ENCODE peak calls at places on chromosome 3, in eight cellular contexts. R, P, F, E, V, T, Q and Y are unnamed samples. For H3K27me3, H3K36me3 and H3K4me1, the result is how much of the 10 kb centered on the place peaks cover.

GRCh38 chr3:40951636-40952035 is 247.7 kb upstream of the CTNNB1 start:
- DNase-seq in R (no peak), V (no peak), E (no peak), F (no peak), P (no peak), Q (no peak), T (no peak), Y (no peak)

GRCh38 chr3:16513141-16514020 is at the start of gene RFTN1:
- DNase-seq in F (no peak), Q (peak), E (peak), P (peak), T (no peak), V (peak), R (peak), Y (no peak)

GRCh38 chr3:15064299-15064834 is 748 bp downstream of the MRPS25 start:
- DNase-seq in E (peak), T (no peak), V (no peak), R (peak), Q (no peak), P (peak), F (no peak), Y (no peak)

GRCh38 chr3:40821316-40821715 is 296.6 kb downstream of the ZNF621 start:
- DNase-seq in P (no peak), T (no peak), R (no peak), V (no peak), F (no peak), Q (no peak), E (no peak), Y (no peak)

GRCh38 chr3:88385090-88385489 is 235.3 kb downstream of the C3orf38 start:
- DNase-seq in F (no peak), Q (no peak), V (no peak), E (no peak), P (no peak), R (peak), T (no peak), Y (no peak)

GRCh38 chr3:144084929-144085328 is 113.3 kb downstream of the DIPK2A start:
- DNase-seq in E (no peak), Q (no peak), T (no peak), F (no peak), R (no peak), P (no peak), V (no peak), Y (no peak)

GRCh38 chr3:52291508-52292181 is 4.0 kb downstream of the GLYCTK start:
- DNase-seq in Q (no peak), P (peak), R (peak), T (no peak), F (no peak), E (peak), V (no peak), Y (peak)

GRCh38 chr3:24145981-24146822 is 201.1 kb downstream of the NR1D2 start:
- DNase-seq in V (no peak), F (no peak), E (no peak), P (no peak), T (no peak), R (peak), Q (no peak), Y (no peak)

GRCh38 chr3:110526732-110527727 is 544.6 kb upstream of the NECTIN3 start:
- DNase-seq in R (peak), Q (no peak), P (no peak), V (no peak), E (no peak), T (peak), F (no peak), Y (peak)

GRCh38 chr3:119310052-119310451 is 15.9 kb downstream of the ARHGAP31 start:
- DNase-seq in V (no peak), R (peak), Q (no peak), P (no peak), E (no peak), F (no peak), T (no peak), Y (no peak)

GRCh38 chr3:14725564-14726420 is 50.9 kb downstream of the C3orf20 start:
- DNase-seq in P (peak), Q (peak), T (no peak), V (no peak), R (peak), E (no peak), F (no peak), Y (no peak)

GRCh38 chr3:22245817-22246583 is 495.0 kb upstream of the ZNF385D start:
- DNase-seq in E (no peak), Q (no peak), T (no peak), V (no peak), R (no peak), P (no peak), F (no peak), Y (no peak)

GRCh38 chr3:166100710-166101109 is 263.5 kb upstream of the BCHE start:
- DNase-seq in V (no peak), F (no peak), E (no peak), R (no peak), P (no peak), T (no peak), Q (no peak), Y (no peak)

GRCh38 chr3:111863942-111864341 is 4.9 kb downstream of the PHLDB2 start:
- DNase-seq in R (no peak), F (no peak), V (no peak), Q (no peak), E (no peak), T (no peak), P (no peak), Y (no peak)

GRCh38 chr3:142963266-142964149 is at the start of gene PAQR9:
- DNase-seq in P (no peak), E (no peak), R (peak), Q (peak), T (no peak), F (no peak), V (peak), Y (no peak)

GRCh38 chr3:94440767-94441493 is 378.1 kb downstream of the NSUN3 start:
- DNase-seq in Q (no peak), V (no peak), T (no peak), F (no peak), R (no peak), P (no peak), E (no peak), Y (no peak)

GRCh38 chr3:175270199-175270837 is 411.2 kb downstream of the NAALADL2 start:
- DNase-seq in F (no peak), T (no peak), P (no peak), R (peak), Q (no peak), E (no peak), V (no peak), Y (peak)

GRCh38 chr3:143648708-143649107 is 199.6 kb downstream of the SLC9A9 start:
- DNase-seq in P (no peak), Q (no peak), F (no peak), R (peak), E (no peak), T (peak), V (no peak), Y (peak)

GRCh38 chr3:195565716-195566115 is 18.0 kb downstream of the APOD start:
- DNase-seq in T (no peak), R (no peak), P (no peak), Q (no peak), F (no peak), V (no peak), E (no peak), Y (no peak)

GRCh38 chr3:171807129-171807675 is 3.1 kb downstream of the PLD1 start:
- DNase-seq in T (no peak), V (no peak), F (no peak), R (no peak), P (no peak), E (no peak), Q (no peak), Y (no peak)

GRCh38 chr3:171553085-171553484 is 92.9 kb upstream of the TNIK start:
- DNase-seq in V (no peak), T (no peak), Q (no peak), P (no peak), E (no peak), F (no peak), R (no peak), Y (no peak)

GRCh38 chr3:172138031-172138538 is 98.7 kb downstream of the FNDC3B start:
- DNase-seq in E (no peak), T (no peak), V (no peak), R (no peak), P (no peak), F (no peak), Q (no peak), Y (no peak)

GRCh38 chr3:127825764-127826163 is 3.4 kb upstream of the MGLL start:
- DNase-seq in T (no peak), F (no peak), E (no peak), V (no peak), Q (no peak), P (no peak), R (no peak), Y (no peak)

GRCh38 chr3:127824151-127824825 is 2.0 kb upstream of the MGLL start:
- DNase-seq in V (no peak), R (no peak), P (no peak), E (no peak), Q (no peak), T (no peak), F (no peak), Y (no peak)

GRCh38 chr3:127822836-127823589 is 698 bp upstream of the MGLL start:
- DNase-seq in T (no peak), V (peak), P (peak), E (no peak), Q (peak), F (peak), R (peak), Y (peak)

GRCh38 chr3:127822166-127822835 is at the start of gene MGLL:
- DNase-seq in Q (peak), R (peak), T (no peak), P (peak), V (peak), F (no peak), E (no peak), Y (no peak)

DNA sequence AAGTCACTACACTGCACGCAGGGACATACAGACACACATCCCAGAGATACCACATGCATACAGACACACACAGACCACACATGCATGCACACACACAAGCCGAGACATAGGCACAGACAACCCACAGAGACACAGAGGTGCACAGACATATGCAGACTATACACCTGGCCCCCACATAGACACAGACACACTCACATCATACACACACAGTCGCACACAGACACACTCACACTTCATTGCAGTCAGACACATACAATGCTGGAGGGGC is 1.2 kb upstream of the MGLL start:
- DNase-seq in R (no peak), V (no peak), E (no peak), P (no peak), F (no peak), Q (no peak), T (no peak), Y (no peak)
- H3K27me3 ChIP-seq in R (under half), V (under half), E (under half), P (under half), F (under half), Q (under half), T (under half), Y (under half)

DNA sequence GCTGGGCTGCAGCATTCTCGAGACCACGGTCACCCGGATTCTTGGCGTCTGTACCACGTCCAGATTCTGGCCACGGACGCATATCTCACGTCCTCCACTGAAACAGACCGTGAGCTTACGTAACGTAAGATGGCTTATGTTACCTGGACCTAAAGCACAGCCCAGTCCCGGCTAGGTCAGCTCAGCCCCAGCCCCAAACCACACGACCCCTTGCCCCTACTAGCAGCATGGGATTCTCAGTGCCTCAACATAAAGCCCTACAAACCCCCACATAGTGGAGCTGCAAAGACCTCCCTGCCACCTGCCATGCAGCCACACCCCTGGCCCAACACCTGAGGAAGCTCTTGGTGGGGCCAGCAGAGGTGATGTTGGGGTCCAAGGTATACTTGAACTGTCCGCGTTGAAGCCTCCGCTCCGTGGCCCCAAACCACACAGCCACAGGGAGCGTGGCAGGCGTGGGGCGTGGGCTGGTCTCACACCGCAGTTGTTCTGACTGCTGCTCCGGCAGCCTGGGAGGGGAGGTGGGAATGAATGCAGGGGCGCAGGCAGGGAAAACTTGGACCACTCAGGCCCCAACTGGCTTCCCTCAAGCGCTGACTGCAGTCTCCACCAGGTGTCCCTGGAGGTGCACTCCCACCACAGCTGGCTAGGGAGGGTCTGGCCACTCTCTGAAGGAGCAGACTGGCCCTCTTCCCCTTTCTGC is 14.5 kb downstream of the PLXNB1 start:
- DNase-seq in F (no peak), T (no peak), P (no peak), V (no peak), E (no peak), Q (no peak), R (peak), Y (no peak)
- H3K36me3 ChIP-seq in F (half or more), T (under half), P (under half), V (under half), E (under half), Q (under half), R (under half), Y (under half)

GRCh38 chr3:163730684-163731083 is 1347.6 kb downstream of the SI start:
- DNase-seq in E (no peak), Q (no peak), P (no peak), F (no peak), V (no peak), T (no peak), R (no peak), Y (no peak)
- H3K4me1 ChIP-seq in E (under half), Q (under half), P (under half), F (under half), V (under half), T (under half), R (under half), Y (under half)

GRCh38 chr3:71751602-71752001 is 2.1 kb upstream of the GPR27 start:
- DNase-seq in P (no peak), T (no peak), F (no peak), E (no peak), Q (no peak), V (no peak), R (no peak), Y (no peak)
- H3K27me3 ChIP-seq in P (under half), T (under half), F (under half), E (under half), Q (under half), V (under half), R (under half), Y (under half)

GRCh38 chr3:156681003-156681402 is 6.6 kb downstream of the TIPARP start:
- DNase-seq in P (no peak), R (peak), V (no peak), E (no peak), T (no peak), F (peak), Q (no peak), Y (peak)

GRCh38 chr3:156682491-156682890 is 8.1 kb downstream of the TIPARP start:
- DNase-seq in Q (no peak), V (no peak), E (no peak), F (no peak), T (no peak), R (no peak), P (no peak), Y (no peak)

GRCh38 chr3:156680243-156680930 is 6.0 kb downstream of the TIPARP start:
- DNase-seq in E (no peak), V (no peak), T (no peak), F (no peak), P (no peak), R (no peak), Q (no peak), Y (no peak)

GRCh38 chr3:156685198-156685597 is 10.8 kb downstream of the TIPARP start:
- DNase-seq in F (no peak), V (no peak), R (no peak), T (no peak), Q (no peak), P (no peak), E (no peak), Y (no peak)

GRCh38 chr3:156682963-156683362 is 8.6 kb downstream of the TIPARP start:
- DNase-seq in F (no peak), P (no peak), E (no peak), V (no peak), Q (no peak), T (no peak), R (no peak), Y (no peak)
- H3K36me3 ChIP-seq in F (under half), P (under half), E (under half), V (under half), Q (under half), T (under half), R (under half), Y (under half)